ENCODE peak calls at places on chromosomes 12 and 14, in six cellular contexts. A is hypothalamus, X is hippocampal formation, J is fibroblast of mammary gland, R is AG09309, S is nephron progenitor cell. U is an unnamed sample.

GRCh38 chr12:2690348-2691000 is 104.3 kb upstream of the FKBP4 start:
- DNase-seq in A (no peak), X (no peak), J (no peak), R (no peak), S (no peak), U (no peak)

GRCh38 chr12:109553471-109553870 is 19.8 kb downstream of the MMAB start:
- DNase-seq in A (no peak), X (no peak), J (no peak), R (no peak), S (no peak), U (peak)

GRCh38 chr12:117334855-117335587 is 26.4 kb downstream of the NOS1 start:
- DNase-seq in A (no peak), X (no peak), J (no peak), R (no peak), S (no peak), U (no peak)

GRCh38 chr12:6896846-6897435 is 7.7 kb upstream of the LRRC23 start:
- DNase-seq in A (no peak), X (no peak), J (no peak), R (no peak), S (no peak), U (no peak)

GRCh38 chr12:94175763-94176660 is 27.6 kb downstream of the PLXNC1 start:
- DNase-seq in A (no peak), X (no peak), J (peak), R (no peak), S (no peak), U (no peak)

GRCh38 chr12:120252071-120252906 is 13.2 kb downstream of the PXN start:
- DNase-seq in A (no peak), X (no peak), J (no peak), R (no peak), S (no peak), U (no peak)

GRCh38 chr14:55228261-55228660 is 36.9 kb upstream of the DLGAP5 start:
- DNase-seq in A (no peak), X (no peak), J (no peak), R (no peak), S (no peak), U (no peak)

GRCh38 chr14:68938515-68939423 is 40.3 kb downstream of the ACTN1 start:
- DNase-seq in A (no peak), X (no peak), J (no peak), R (no peak), S (no peak), U (no peak)

GRCh38 chr12:27870939-27871338 is 90.9 kb upstream of the MANSC4 start:
- DNase-seq in A (no peak), X (no peak), J (peak), R (peak), S (no peak), U (no peak)

GRCh38 chr12:113103756-113104450 is 31.7 kb downstream of the RASAL1 start:
- DNase-seq in A (no peak), X (no peak), J (no peak), R (no peak), S (peak), U (no peak)

GRCh38 chr12:25388216-25388615 is 137.5 kb upstream of the KRAS start:
- DNase-seq in A (no peak), X (no peak), J (no peak), R (no peak), S (no peak), U (no peak)

GRCh38 chr14:74468513-74468912 is 24.6 kb downstream of the NPC2 start:
- DNase-seq in A (no peak), X (no peak), J (no peak), R (no peak), S (no peak), U (no peak)

GRCh38 chr14:75042040-75042439 is 9.2 kb downstream of the MLH3 start:
- DNase-seq in A (no peak), X (no peak), J (peak), R (no peak), S (no peak), U (no peak)

GRCh38 chr14:34536951-34537676 is 2.4 kb downstream of the EAPP start:
- DNase-seq in A (no peak), X (no peak), J (peak), R (no peak), S (no peak), U (no peak)

GRCh38 chr12:132351751-132352495 is 22.5 kb upstream of the GALNT9 start:
- DNase-seq in A (no peak), X (no peak), J (no peak), R (no peak), S (no peak), U (no peak)

GRCh38 chr14:25048170-25049126 is 1.5 kb downstream of the STXBP6 start:
- DNase-seq in A (peak), X (peak), J (peak), R (peak), S (peak), U (peak)

GRCh38 chr12:130700492-130701401 is 15.4 kb downstream of the RIMBP2 start:
- DNase-seq in A (no peak), X (no peak), J (no peak), R (no peak), S (no peak), U (no peak)

GRCh38 chr12:54890339-54890738 is 36.0 kb downstream of the MUCL1 start:
- DNase-seq in A (no peak), X (peak), J (no peak), R (no peak), S (no peak), U (no peak)

GRCh38 chr14:76812093-76812421 is 625 bp downstream of the ANGEL1 start:
- DNase-seq in A (no peak), X (no peak), J (no peak), R (no peak), S (no peak), U (no peak)

GRCh38 chr12:79055926-79056674 is 191.5 kb downstream of the SYT1 start:
- DNase-seq in A (no peak), X (no peak), J (peak), R (peak), S (no peak), U (no peak)

GRCh38 chr12:14257303-14257733 is 108.2 kb upstream of the ATF7IP start:
- DNase-seq in A (no peak), X (no peak), J (no peak), R (no peak), S (no peak), U (no peak)

GRCh38 chr12:56223571-56224101 is 506 bp upstream of the NABP2 start:
- DNase-seq in A (no peak), X (no peak), J (no peak), R (no peak), S (no peak), U (no peak)

GRCh38 chr14:77098470-77099353 is 654 bp downstream of the CIPC start:
- DNase-seq in A (peak), X (peak), J (no peak), R (no peak), S (no peak), U (peak)

GRCh38 chr14:53174918-53175317 is 21.8 kb upstream of the DDHD1 start:
- DNase-seq in A (no peak), X (no peak), J (no peak), R (no peak), S (no peak), U (no peak)

GRCh38 chr14:31510222-31510621 is 22.4 kb upstream of the GPR33 start:
- DNase-seq in A (no peak), X (peak), J (peak), R (peak), S (no peak), U (no peak)

GRCh38 chr12:124734224-124734788 is 129.4 kb downstream of the SCARB1 start:
- DNase-seq in A (peak), X (no peak), J (no peak), R (no peak), S (peak), U (no peak)

GRCh38 chr12:31362115-31362758 is 36.3 kb upstream of the SINHCAF start:
- DNase-seq in A (no peak), X (no peak), J (no peak), R (no peak), S (no peak), U (peak)

GRCh38 chr14:61575126-61575525 is 120.2 kb upstream of the HIF1A start:
- DNase-seq in A (no peak), X (no peak), J (no peak), R (no peak), S (no peak), U (no peak)

GRCh38 chr14:95315579-95315978 is 4.1 kb downstream of the CLMN start:
- DNase-seq in A (no peak), X (no peak), J (no peak), R (no peak), S (no peak), U (no peak)

GRCh38 chr12:27094726-27095125 is 12.3 kb upstream of the C12orf71 start:
- DNase-seq in A (no peak), X (no peak), J (no peak), R (no peak), S (no peak), U (no peak)